ENCODE peak calls at places on chromosome 16, in ten cellular contexts. H is CD8-positive, alpha-beta T cell; T is spleen; G is stomach; A is left ventricle myocardium inferior; N is adrenal gland; J is Peyer's patch; R is endothelial cell; F is AG09309; C is RWPE1. D is an unnamed sample.

GRCh38 chr16:56409195-56409594 is 16.1 kb downstream of the AMFR start:
- DNase-seq in H (no peak), T (no peak), G (no peak), A (no peak), N (no peak), J (no peak), R (no peak), F (peak; percentile 11), C (peak; percentile 34), D (no peak)

GRCh38 chr16:58018803-58019202 is 6.8 kb upstream of the MMP15 start:
- DNase-seq in H (no peak), T (peak; percentile 54), G (no peak), A (peak; percentile 9), N (no peak), J (no peak), R (no peak), F (no peak), C (no peak), D (peak; percentile 75)

GRCh38 chr16:87850009-87851006 is 19.0 kb downstream of the SLC7A5 start:
- DNase-seq in H (peak; percentile 70), T (peak; percentile 94), G (peak; percentile 78), A (peak; percentile 60), N (peak; percentile 55), J (peak; percentile 82), R (peak; percentile 73), F (no peak), C (no peak), D (no peak)

GRCh38 chr16:86567701-86568571 is 1.3 kb downstream of the FOXC2 start:
- DNase-seq in H (no peak), T (peak; percentile 69), G (no peak), A (peak; percentile 54), N (no peak), J (no peak), R (peak; percentile 56), F (no peak), C (no peak), D (no peak)

GRCh38 chr16:30951785-30952184 is 2.9 kb downstream of the ORAI3 start:
- DNase-seq in H (no peak), T (no peak), G (peak; percentile 81), A (peak; percentile 69), N (peak; percentile 75), J (no peak), R (no peak), F (peak; percentile 42), C (no peak), D (no peak)

GRCh38 chr16:56910654-56911539 is 21.0 kb upstream of the HERPUD1 start:
- DNase-seq in H (no peak), T (no peak), G (no peak), A (no peak), N (no peak), J (peak; percentile 69), R (no peak), F (peak; percentile 85), C (no peak), D (no peak)

GRCh38 chr16:70805787-70806186 is 4.8 kb upstream of the VAC14 start:
- DNase-seq in H (no peak), T (no peak), G (no peak), A (no peak), N (no peak), J (no peak), R (no peak), F (no peak), C (peak; percentile 39), D (no peak)

GRCh38 chr16:3745751-3746355 is 28.5 kb upstream of the TRAP1 start:
- DNase-seq in H (no peak), T (peak; percentile 38), G (no peak), A (no peak), N (peak; percentile 60), J (peak; percentile 32), R (no peak), F (no peak), C (no peak), D (no peak)

GRCh38 chr16:27452569-27453475 is 50.8 kb downstream of the IL21R start:
- DNase-seq in H (no peak), T (no peak), G (no peak), A (no peak), N (no peak), J (no peak), R (no peak), F (no peak), C (no peak), D (no peak)

GRCh38 chr16:86975445-86975844 is 341.7 kb downstream of the C16orf95 start:
- DNase-seq in H (no peak), T (no peak), G (no peak), A (no peak), N (no peak), J (no peak), R (peak; percentile 46), F (no peak), C (peak; percentile 75), D (peak; percentile 33)

GRCh38 chr16:85663891-85664321 is 24.8 kb downstream of the GINS2 start:
- DNase-seq in H (no peak), T (peak; percentile 66), G (peak; percentile 82), A (peak; percentile 20), N (peak; percentile 71), J (no peak), R (no peak), F (no peak), C (no peak), D (no peak)

GRCh38 chr16:48057085-48057484 is 98.7 kb downstream of the ABCC12 start:
- DNase-seq in H (no peak), T (no peak), G (no peak), A (no peak), N (no peak), J (no peak), R (no peak), F (no peak), C (no peak), D (no peak)

GRCh38 chr16:59878479-59878878 is 1144.4 kb upstream of the GOT2 start:
- DNase-seq in H (no peak), T (no peak), G (peak; percentile 61), A (no peak), N (no peak), J (no peak), R (no peak), F (no peak), C (peak; percentile 72), D (no peak)

GRCh38 chr16:27323781-27324561 is 10.2 kb downstream of the IL4R start:
- DNase-seq in H (no peak), T (peak; percentile 64), G (no peak), A (no peak), N (peak; percentile 79), J (peak; percentile 38), R (no peak), F (no peak), C (no peak), D (peak; percentile 57)

GRCh38 chr16:23114131-23114904 is 34.9 kb downstream of the USP31 start:
- DNase-seq in H (no peak), T (no peak), G (no peak), A (no peak), N (no peak), J (no peak), R (no peak), F (no peak), C (no peak), D (no peak)

GRCh38 chr16:10170016-10170415 is 12.2 kb downstream of the GRIN2A start:
- DNase-seq in H (no peak), T (no peak), G (no peak), A (no peak), N (no peak), J (no peak), R (no peak), F (no peak), C (no peak), D (no peak)

GRCh38 chr16:10169031-10169430 is 13.2 kb downstream of the GRIN2A start:
- DNase-seq in H (no peak), T (no peak), G (no peak), A (no peak), N (no peak), J (no peak), R (no peak), F (no peak), C (no peak), D (no peak)

GRCh38 chr16:10171225-10171624 is 11.0 kb downstream of the GRIN2A start:
- DNase-seq in H (no peak), T (no peak), G (no peak), A (no peak), N (no peak), J (no peak), R (no peak), F (no peak), C (no peak), D (no peak)

GRCh38 chr16:10165643-10166042 is 16.6 kb downstream of the GRIN2A start:
- DNase-seq in H (no peak), T (no peak), G (no peak), A (no peak), N (no peak), J (no peak), R (no peak), F (no peak), C (no peak), D (no peak)

DNA sequence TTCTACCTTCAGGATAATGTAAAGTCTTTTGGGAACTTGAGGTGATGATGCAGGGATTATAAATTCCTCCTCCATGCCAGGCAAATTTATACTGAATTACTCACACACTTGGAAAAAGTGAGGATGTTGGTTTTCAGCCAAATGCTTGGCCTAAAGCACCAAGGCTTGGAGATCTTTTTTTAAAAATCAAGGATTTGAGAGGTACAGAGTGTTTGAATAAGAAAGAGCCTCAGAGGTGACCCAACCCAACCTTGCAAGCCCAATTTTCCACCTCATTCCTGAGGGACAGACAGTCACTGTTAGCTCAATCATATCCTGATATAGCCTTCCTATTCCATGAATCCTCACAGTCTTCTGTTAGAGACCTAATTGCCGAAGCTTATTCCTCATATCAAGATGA is 14.0 kb downstream of the GRIN2A start:
- DNase-seq in H (no peak), T (no peak), G (no peak), A (no peak), N (no peak), J (no peak), R (no peak), F (no peak), C (no peak), D (no peak)
- TF ChIP-seq CTCF in H (no peak), T (no peak), G (no peak), A (no peak), N (no peak), J (no peak), R (no peak), F (no peak), C (no peak), D (no peak)

GRCh38 chr16:67013823-67014640 is 14.9 kb upstream of the CBFB start:
- DNase-seq in H (peak; percentile 50), T (peak; percentile 90), G (peak; percentile 68), A (peak; percentile 87), N (peak; percentile 78), J (peak; percentile 74), R (peak; percentile 71), F (no peak), C (peak; percentile 44), D (peak; percentile 92)
- TF ChIP-seq CTCF in H (no peak), T (no peak), G (no peak), A (peak; percentile 53), N (no peak), J (no peak), R (peak; percentile 13), F (no peak), C (peak; percentile 30), D (peak; percentile 62)

GRCh38 chr16:10078541-10078949 is 103.7 kb downstream of the GRIN2A start:
- DNase-seq in H (no peak), T (no peak), G (no peak), A (no peak), N (no peak), J (no peak), R (peak; percentile 5), F (no peak), C (no peak), D (no peak)
- TF ChIP-seq CTCF in H (no peak), T (no peak), G (no peak), A (no peak), N (no peak), J (no peak), R (no peak), F (no peak), C (no peak), D (no peak)

GRCh38 chr16:50210266-50211038 is 55.9 kb upstream of the ADCY7 start:
- DNase-seq in H (peak; percentile 41), T (peak; percentile 82), G (peak; percentile 81), A (peak; percentile 80), N (peak; percentile 89), J (peak; percentile 83), R (peak; percentile 63), F (peak; percentile 92), C (no peak), D (no peak)
- TF ChIP-seq CTCF in H (peak; percentile 61), T (peak; percentile 46), G (peak; percentile 53), A (peak; percentile 79), N (peak; percentile 49), J (no peak), R (peak; percentile 20), F (peak; percentile 87), C (peak; percentile 64), D (peak; percentile 92)